ENCODE peak calls at places on chromosome 6, in four cellular contexts. L is transverse colon, A is stomach, U is tibial nerve. T is an unnamed sample. For H3K9me3, the result is how much of the 10 kb centered on the place peaks cover.

GRCh38 chr6:4358414-4359107 is 223.2 kb upstream of the ECI2 start:
- DNase-seq in L (peak), A (peak), U (peak), T (peak)

GRCh38 chr6:170156448-170157375 is 134.2 kb downstream of the DLL1 start:
- DNase-seq in L (no peak), A (no peak), U (no peak), T (no peak)

GRCh38 chr6:32643904-32644303 is 6.7 kb downstream of the HLA-DQA1 start:
- DNase-seq in L (no peak), A (no peak), U (no peak), T (no peak)

GRCh38 chr6:120652506-120652905 is 681.8 kb downstream of the TBC1D32 start:
- DNase-seq in L (no peak), A (no peak), U (no peak), T (no peak)

GRCh38 chr6:116631379-116631990 is 15.2 kb downstream of the RSPH4A start:
- DNase-seq in L (no peak), A (no peak), U (no peak), T (peak)

GRCh38 chr6:5466459-5466858 is 205.1 kb downstream of the FARS2 start:
- DNase-seq in L (no peak), A (no peak), U (no peak), T (no peak)

GRCh38 chr6:28137458-28138020 is 4.1 kb upstream of the ZKSCAN8 start:
- DNase-seq in L (no peak), A (no peak), U (no peak), T (no peak)

GRCh38 chr6:151506761-151507160 is 12.9 kb downstream of the CCDC170 start:
- DNase-seq in L (no peak), A (no peak), U (no peak), T (no peak)

GRCh38 chr6:113690255-113690956 is 166.7 kb upstream of the MARCKS start:
- DNase-seq in L (no peak), A (no peak), U (no peak), T (peak)

GRCh38 chr6:148342146-148343027 is at the start of gene SASH1:
- DNase-seq in L (peak), A (peak), U (peak), T (peak)

GRCh38 chr6:148343383-148343782 is 745 bp downstream of the SASH1 start:
- DNase-seq in L (no peak), A (no peak), U (no peak), T (no peak)

GRCh38 chr6:148343028-148343374 is 363 bp downstream of the SASH1 start:
- DNase-seq in L (no peak), A (no peak), U (no peak), T (no peak)

GRCh38 chr6:148339766-148340165 is 2.9 kb upstream of the SASH1 start:
- DNase-seq in L (no peak), A (no peak), U (no peak), T (no peak)

GRCh38 chr6:148340586-148341297 is 1.9 kb upstream of the SASH1 start:
- DNase-seq in L (no peak), A (no peak), U (no peak), T (peak)
- H3K9me3 ChIP-seq in L (under half), A (under half), U (under half), T (under half)

GRCh38 chr6:36847152-36847551 is 7.9 kb upstream of the CPNE5 start:
- DNase-seq in L (no peak), A (no peak), U (no peak), T (no peak)

GRCh38 chr6:36847991-36848390 is 8.7 kb upstream of the CPNE5 start:
- DNase-seq in L (no peak), A (no peak), U (no peak), T (no peak)

GRCh38 chr6:36850001-36850400 is 10.8 kb upstream of the CPNE5 start:
- DNase-seq in L (no peak), A (no peak), U (no peak), T (no peak)

GRCh38 chr6:36851149-36851614 is 11.9 kb upstream of the CPNE5 start:
- DNase-seq in L (peak), A (peak), U (no peak), T (peak)

GRCh38 chr6:36848658-36849441 is 9.6 kb upstream of the CPNE5 start:
- DNase-seq in L (peak), A (peak), U (no peak), T (peak)
- TF ChIP-seq EP300 in L (no peak), A (no peak), U (no peak), T (no peak)

GRCh38 chr6:128421788-128422187 is 98.6 kb downstream of the PTPRK start:
- DNase-seq in L (no peak), A (no peak), U (no peak), T (peak)
- H3K9me3 ChIP-seq in L (under half), A (under half), U (under half), T (under half)

DNA sequence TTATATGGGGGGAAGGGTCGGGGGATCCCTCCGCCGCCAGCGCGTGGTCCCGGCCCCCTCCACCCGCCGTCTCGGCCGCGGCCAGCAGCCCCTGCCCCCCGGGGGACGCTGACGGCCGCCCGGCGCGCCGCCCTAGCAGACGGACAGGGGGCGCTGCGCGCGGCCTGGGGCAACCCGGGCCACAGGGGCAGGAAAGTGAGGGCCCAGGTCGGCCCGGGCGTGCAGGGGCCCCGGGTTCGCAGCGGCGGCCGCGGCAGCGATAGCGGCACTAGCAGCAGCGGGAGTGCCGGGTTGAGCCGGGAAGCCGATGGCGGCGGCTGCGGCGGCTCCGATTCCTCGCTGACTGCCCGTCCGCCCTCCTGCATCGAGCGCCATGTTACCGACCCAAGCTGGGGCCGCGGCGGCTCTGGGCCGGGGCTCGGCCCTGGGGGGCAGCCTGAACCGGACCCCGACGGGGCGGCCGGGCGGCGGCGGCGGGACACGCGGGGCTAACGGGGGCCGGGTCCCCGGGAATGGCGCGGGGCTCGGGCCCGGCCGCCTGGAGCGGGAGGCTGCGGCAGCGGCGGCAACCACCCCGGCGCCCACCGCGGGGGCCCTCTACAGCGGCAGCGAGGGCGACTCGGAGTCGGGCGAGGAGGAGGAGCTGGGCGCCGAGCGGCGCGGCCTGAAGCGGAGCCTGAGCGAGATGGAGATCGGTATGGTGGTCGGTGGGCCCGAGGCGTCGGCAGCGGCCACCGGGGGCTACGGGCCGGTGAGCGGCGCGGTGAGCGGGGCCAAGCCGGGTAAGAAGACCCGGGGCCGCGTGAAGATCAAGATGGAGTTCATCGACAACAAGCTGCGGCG is 436 bp downstream of the SRF start:
- DNase-seq in L (peak), A (no peak), U (no peak), T (no peak)
- TF ChIP-seq EP300 in L (no peak), A (no peak), U (no peak), T (peak)

DNA sequence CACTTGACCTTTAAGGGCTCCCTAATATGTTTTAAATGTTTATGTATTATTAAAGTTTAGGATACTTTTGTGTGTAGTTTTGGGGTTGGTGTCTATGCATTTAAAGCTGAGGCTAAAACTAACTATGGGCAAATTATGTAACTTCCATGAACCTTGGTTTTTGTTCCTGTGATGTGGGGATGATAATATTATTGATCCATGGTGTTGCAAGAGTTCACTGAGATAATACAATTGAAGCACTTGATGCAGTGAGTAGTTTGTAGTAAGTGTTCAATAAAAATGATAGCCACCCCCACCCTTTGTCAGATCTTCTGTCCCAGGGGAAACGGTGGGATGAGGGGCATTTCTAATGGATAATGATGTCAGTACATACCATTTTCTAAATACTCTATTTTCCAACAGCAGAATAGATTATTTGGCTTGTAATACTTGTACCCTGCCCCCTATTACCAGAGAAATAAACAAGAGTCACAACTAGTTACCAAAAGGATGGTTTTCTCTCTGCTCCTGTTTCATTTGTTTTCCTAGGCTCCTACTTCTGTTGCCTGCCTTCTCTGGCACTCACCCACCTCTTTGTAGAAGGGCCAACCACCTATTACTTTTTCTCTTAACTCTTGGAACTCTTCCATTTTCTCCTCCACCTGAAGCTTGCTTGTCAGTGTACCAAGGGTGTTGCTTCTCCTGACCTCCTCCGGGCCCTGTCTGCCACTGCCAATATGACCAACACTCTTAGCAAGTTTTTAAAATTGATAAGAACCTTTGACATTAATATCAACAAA is 97.9 kb downstream of the RCAN2 start:
- DNase-seq in L (no peak), A (peak), U (no peak), T (no peak)
- H3K9me3 ChIP-seq in L (under half), A (under half), U (under half), T (under half)